ENCODE peak calls at places on chromosomes 6 and 20, in nine cellular contexts. One of them, this sample, is unnamed.

GRCh38 chr6:36436466-36436865 is 6.2 kb downstream of the PXT1 start:
- DNase-seq in ELF-1: no peak
- DNase-seq in kidney tubule cell: no peak
- DNase-seq in HFFc6: peak
- DNase-seq in iris pigment epithelial cell: peak
- DNase-seq in BE2C: no peak
- DNase-seq in activated gamma-delta T cell treated with anti-CD3 and anti-CD28 coated beads, Interleukin-2, amount 50 U/mL, for 16 hours: no peak
- DNase-seq in hippocampal formation: no peak
- DNase-seq in occipital lobe: no peak
- DNase-seq in this sample: no peak

GRCh38 chr6:12962529-12962928 is 246.0 kb downstream of the PHACTR1 start:
- DNase-seq in BE2C: no peak
- DNase-seq in ELF-1: no peak
- DNase-seq in iris pigment epithelial cell: no peak
- DNase-seq in HFFc6: no peak
- DNase-seq in activated gamma-delta T cell treated with anti-CD3 and anti-CD28 coated beads, Interleukin-2, amount 50 U/mL, for 16 hours: no peak
- DNase-seq in kidney tubule cell: no peak
- DNase-seq in occipital lobe: no peak
- DNase-seq in hippocampal formation: no peak
- DNase-seq in this sample: no peak

GRCh38 chr6:82025271-82025670 is 222.3 kb downstream of the IBTK start:
- DNase-seq in BE2C: no peak
- DNase-seq in hippocampal formation: no peak
- DNase-seq in iris pigment epithelial cell: peak
- DNase-seq in activated gamma-delta T cell treated with anti-CD3 and anti-CD28 coated beads, Interleukin-2, amount 50 U/mL, for 16 hours: no peak
- DNase-seq in ELF-1: no peak
- DNase-seq in kidney tubule cell: no peak
- DNase-seq in occipital lobe: no peak
- DNase-seq in HFFc6: peak
- DNase-seq in this sample: no peak

GRCh38 chr6:99364026-99364425 is 14.6 kb upstream of the FAXC start:
- DNase-seq in activated gamma-delta T cell treated with anti-CD3 and anti-CD28 coated beads, Interleukin-2, amount 50 U/mL, for 16 hours: no peak
- DNase-seq in kidney tubule cell: no peak
- DNase-seq in BE2C: no peak
- DNase-seq in iris pigment epithelial cell: no peak
- DNase-seq in ELF-1: no peak
- DNase-seq in hippocampal formation: no peak
- DNase-seq in HFFc6: no peak
- DNase-seq in occipital lobe: no peak
- DNase-seq in this sample: no peak

GRCh38 chr6:21556968-21557721 is 36.4 kb upstream of the SOX4 start:
- DNase-seq in iris pigment epithelial cell: peak
- DNase-seq in hippocampal formation: no peak
- DNase-seq in activated gamma-delta T cell treated with anti-CD3 and anti-CD28 coated beads, Interleukin-2, amount 50 U/mL, for 16 hours: no peak
- DNase-seq in kidney tubule cell: peak
- DNase-seq in HFFc6: no peak
- DNase-seq in occipital lobe: no peak
- DNase-seq in BE2C: no peak
- DNase-seq in ELF-1: no peak
- DNase-seq in this sample: no peak

GRCh38 chr6:133551436-133551835 is 310.3 kb downstream of the EYA4 start:
- DNase-seq in kidney tubule cell: no peak
- DNase-seq in HFFc6: peak
- DNase-seq in ELF-1: no peak
- DNase-seq in occipital lobe: no peak
- DNase-seq in hippocampal formation: no peak
- DNase-seq in BE2C: no peak
- DNase-seq in activated gamma-delta T cell treated with anti-CD3 and anti-CD28 coated beads, Interleukin-2, amount 50 U/mL, for 16 hours: no peak
- DNase-seq in iris pigment epithelial cell: peak
- DNase-seq in this sample: no peak

GRCh38 chr6:129954749-129955431 is 63.5 kb upstream of the L3MBTL3 start:
- DNase-seq in ELF-1: peak
- DNase-seq in BE2C: no peak
- DNase-seq in HFFc6: no peak
- DNase-seq in hippocampal formation: no peak
- DNase-seq in kidney tubule cell: no peak
- DNase-seq in activated gamma-delta T cell treated with anti-CD3 and anti-CD28 coated beads, Interleukin-2, amount 50 U/mL, for 16 hours: no peak
- DNase-seq in iris pigment epithelial cell: no peak
- DNase-seq in occipital lobe: no peak
- DNase-seq in this sample: no peak

GRCh38 chr20:48823960-48824497 is 3.8 kb downstream of the PREX1 start:
- DNase-seq in iris pigment epithelial cell: peak
- DNase-seq in activated gamma-delta T cell treated with anti-CD3 and anti-CD28 coated beads, Interleukin-2, amount 50 U/mL, for 16 hours: peak
- DNase-seq in ELF-1: no peak
- DNase-seq in occipital lobe: peak
- DNase-seq in HFFc6: peak
- DNase-seq in kidney tubule cell: peak
- DNase-seq in BE2C: no peak
- DNase-seq in hippocampal formation: peak
- DNase-seq in this sample: peak

GRCh38 chr6:96787846-96788580 is 49.3 kb downstream of the GPR63 start:
- DNase-seq in iris pigment epithelial cell: no peak
- DNase-seq in kidney tubule cell: no peak
- DNase-seq in hippocampal formation: no peak
- DNase-seq in ELF-1: no peak
- DNase-seq in occipital lobe: no peak
- DNase-seq in BE2C: no peak
- DNase-seq in HFFc6: no peak
- DNase-seq in activated gamma-delta T cell treated with anti-CD3 and anti-CD28 coated beads, Interleukin-2, amount 50 U/mL, for 16 hours: no peak
- DNase-seq in this sample: no peak

GRCh38 chr6:8180327-8181161 is 78.2 kb upstream of the EEF1E1 start:
- DNase-seq in kidney tubule cell: peak
- DNase-seq in iris pigment epithelial cell: peak
- DNase-seq in occipital lobe: no peak
- DNase-seq in activated gamma-delta T cell treated with anti-CD3 and anti-CD28 coated beads, Interleukin-2, amount 50 U/mL, for 16 hours: no peak
- DNase-seq in HFFc6: peak
- DNase-seq in ELF-1: peak
- DNase-seq in hippocampal formation: no peak
- DNase-seq in BE2C: no peak
- DNase-seq in this sample: no peak

GRCh38 chr6:125169058-125169457 is 15.5 kb downstream of the TPD52L1 start:
- DNase-seq in iris pigment epithelial cell: no peak
- DNase-seq in activated gamma-delta T cell treated with anti-CD3 and anti-CD28 coated beads, Interleukin-2, amount 50 U/mL, for 16 hours: no peak
- DNase-seq in hippocampal formation: no peak
- DNase-seq in occipital lobe: no peak
- DNase-seq in BE2C: no peak
- DNase-seq in HFFc6: peak
- DNase-seq in ELF-1: no peak
- DNase-seq in kidney tubule cell: no peak
- DNase-seq in this sample: no peak

GRCh38 chr6:112233864-112234263 is 20.5 kb downstream of the LAMA4 start:
- DNase-seq in HFFc6: peak
- DNase-seq in kidney tubule cell: no peak
- DNase-seq in ELF-1: no peak
- DNase-seq in hippocampal formation: no peak
- DNase-seq in occipital lobe: no peak
- DNase-seq in iris pigment epithelial cell: peak
- DNase-seq in activated gamma-delta T cell treated with anti-CD3 and anti-CD28 coated beads, Interleukin-2, amount 50 U/mL, for 16 hours: no peak
- DNase-seq in BE2C: no peak
- DNase-seq in this sample: no peak

GRCh38 chr6:20770776-20771175 is 236.5 kb downstream of the CDKAL1 start:
- DNase-seq in kidney tubule cell: no peak
- DNase-seq in activated gamma-delta T cell treated with anti-CD3 and anti-CD28 coated beads, Interleukin-2, amount 50 U/mL, for 16 hours: no peak
- DNase-seq in BE2C: no peak
- DNase-seq in ELF-1: no peak
- DNase-seq in HFFc6: no peak
- DNase-seq in occipital lobe: no peak
- DNase-seq in hippocampal formation: no peak
- DNase-seq in iris pigment epithelial cell: peak
- DNase-seq in this sample: no peak

GRCh38 chr6:111423055-111423633 is 59.9 kb downstream of the REV3L start:
- DNase-seq in occipital lobe: no peak
- DNase-seq in iris pigment epithelial cell: peak
- DNase-seq in BE2C: no peak
- DNase-seq in HFFc6: peak
- DNase-seq in hippocampal formation: no peak
- DNase-seq in ELF-1: no peak
- DNase-seq in activated gamma-delta T cell treated with anti-CD3 and anti-CD28 coated beads, Interleukin-2, amount 50 U/mL, for 16 hours: no peak
- DNase-seq in kidney tubule cell: peak
- DNase-seq in this sample: no peak

GRCh38 chr6:85754894-85755293 is 112.2 kb upstream of the SYNCRIP start:
- DNase-seq in activated gamma-delta T cell treated with anti-CD3 and anti-CD28 coated beads, Interleukin-2, amount 50 U/mL, for 16 hours: no peak
- DNase-seq in occipital lobe: no peak
- DNase-seq in iris pigment epithelial cell: no peak
- DNase-seq in HFFc6: no peak
- DNase-seq in hippocampal formation: no peak
- DNase-seq in BE2C: no peak
- DNase-seq in ELF-1: no peak
- DNase-seq in kidney tubule cell: no peak
- DNase-seq in this sample: no peak

GRCh38 chr20:4897600-4897999 is 103.7 kb downstream of the SLC23A2 start:
- DNase-seq in activated gamma-delta T cell treated with anti-CD3 and anti-CD28 coated beads, Interleukin-2, amount 50 U/mL, for 16 hours: no peak
- DNase-seq in kidney tubule cell: no peak
- DNase-seq in iris pigment epithelial cell: no peak
- DNase-seq in BE2C: no peak
- DNase-seq in occipital lobe: no peak
- DNase-seq in hippocampal formation: no peak
- DNase-seq in ELF-1: no peak
- DNase-seq in HFFc6: no peak
- DNase-seq in this sample: no peak

GRCh38 chr6:34656378-34657036 is 40.1 kb downstream of the ILRUN start:
- DNase-seq in HFFc6: peak
- DNase-seq in hippocampal formation: peak
- DNase-seq in kidney tubule cell: peak
- DNase-seq in BE2C: peak
- DNase-seq in iris pigment epithelial cell: peak
- DNase-seq in ELF-1: no peak
- DNase-seq in occipital lobe: no peak
- DNase-seq in activated gamma-delta T cell treated with anti-CD3 and anti-CD28 coated beads, Interleukin-2, amount 50 U/mL, for 16 hours: no peak
- DNase-seq in this sample: no peak

GRCh38 chr6:137919837-137920304 is 52.8 kb downstream of the TNFAIP3 start:
- DNase-seq in HFFc6: no peak
- DNase-seq in hippocampal formation: no peak
- DNase-seq in ELF-1: no peak
- DNase-seq in kidney tubule cell: no peak
- DNase-seq in activated gamma-delta T cell treated with anti-CD3 and anti-CD28 coated beads, Interleukin-2, amount 50 U/mL, for 16 hours: no peak
- DNase-seq in occipital lobe: no peak
- DNase-seq in BE2C: no peak
- DNase-seq in iris pigment epithelial cell: no peak
- DNase-seq in this sample: no peak

GRCh38 chr20:44615169-44615791 is 32.9 kb downstream of the PKIG start:
- DNase-seq in ELF-1: peak
- DNase-seq in occipital lobe: no peak
- DNase-seq in hippocampal formation: no peak
- DNase-seq in activated gamma-delta T cell treated with anti-CD3 and anti-CD28 coated beads, Interleukin-2, amount 50 U/mL, for 16 hours: no peak
- DNase-seq in BE2C: no peak
- DNase-seq in kidney tubule cell: peak
- DNase-seq in HFFc6: no peak
- DNase-seq in iris pigment epithelial cell: no peak
- DNase-seq in this sample: peak

GRCh38 chr6:64294034-64294433 is 658.4 kb downstream of the PHF3 start:
- DNase-seq in hippocampal formation: no peak
- DNase-seq in activated gamma-delta T cell treated with anti-CD3 and anti-CD28 coated beads, Interleukin-2, amount 50 U/mL, for 16 hours: no peak
- DNase-seq in BE2C: no peak
- DNase-seq in iris pigment epithelial cell: peak
- DNase-seq in kidney tubule cell: no peak
- DNase-seq in occipital lobe: no peak
- DNase-seq in HFFc6: no peak
- DNase-seq in ELF-1: no peak
- DNase-seq in this sample: no peak

GRCh38 chr20:47790032-47790965 is 5.0 kb upstream of the SULF2 start:
- DNase-seq in hippocampal formation: no peak
- DNase-seq in iris pigment epithelial cell: peak
- DNase-seq in BE2C: peak
- DNase-seq in HFFc6: no peak
- DNase-seq in ELF-1: no peak
- DNase-seq in activated gamma-delta T cell treated with anti-CD3 and anti-CD28 coated beads, Interleukin-2, amount 50 U/mL, for 16 hours: no peak
- DNase-seq in occipital lobe: no peak
- DNase-seq in kidney tubule cell: no peak
- DNase-seq in this sample: no peak

GRCh38 chr6:150395388-150396009 is 26.7 kb downstream of the IYD start:
- DNase-seq in kidney tubule cell: peak
- DNase-seq in occipital lobe: peak
- DNase-seq in ELF-1: peak
- DNase-seq in activated gamma-delta T cell treated with anti-CD3 and anti-CD28 coated beads, Interleukin-2, amount 50 U/mL, for 16 hours: no peak
- DNase-seq in iris pigment epithelial cell: peak
- DNase-seq in HFFc6: peak
- DNase-seq in hippocampal formation: peak
- DNase-seq in BE2C: peak
- DNase-seq in this sample: no peak

GRCh38 chr20:61260905-61261304 is 8.8 kb downstream of the CDH4 start:
- DNase-seq in BE2C: no peak
- DNase-seq in ELF-1: peak
- DNase-seq in hippocampal formation: no peak
- DNase-seq in HFFc6: no peak
- DNase-seq in occipital lobe: no peak
- DNase-seq in kidney tubule cell: peak
- DNase-seq in activated gamma-delta T cell treated with anti-CD3 and anti-CD28 coated beads, Interleukin-2, amount 50 U/mL, for 16 hours: no peak
- DNase-seq in iris pigment epithelial cell: no peak
- DNase-seq in this sample: no peak

GRCh38 chr6:5718231-5718947 is 288.3 kb downstream of the NRN1 start:
- DNase-seq in HFFc6: no peak
- DNase-seq in hippocampal formation: no peak
- DNase-seq in BE2C: no peak
- DNase-seq in occipital lobe: no peak
- DNase-seq in iris pigment epithelial cell: no peak
- DNase-seq in kidney tubule cell: no peak
- DNase-seq in ELF-1: no peak
- DNase-seq in activated gamma-delta T cell treated with anti-CD3 and anti-CD28 coated beads, Interleukin-2, amount 50 U/mL, for 16 hours: no peak
- DNase-seq in this sample: no peak

GRCh38 chr20:17505664-17506517 is 25.3 kb downstream of the BFSP1 start:
- DNase-seq in kidney tubule cell: no peak
- DNase-seq in iris pigment epithelial cell: peak
- DNase-seq in occipital lobe: no peak
- DNase-seq in HFFc6: peak
- DNase-seq in BE2C: no peak
- DNase-seq in hippocampal formation: no peak
- DNase-seq in activated gamma-delta T cell treated with anti-CD3 and anti-CD28 coated beads, Interleukin-2, amount 50 U/mL, for 16 hours: peak
- DNase-seq in ELF-1: no peak
- DNase-seq in this sample: peak

GRCh38 chr6:24740861-24741260 is 21.9 kb upstream of the C6orf62 start:
- DNase-seq in occipital lobe: no peak
- DNase-seq in activated gamma-delta T cell treated with anti-CD3 and anti-CD28 coated beads, Interleukin-2, amount 50 U/mL, for 16 hours: no peak
- DNase-seq in HFFc6: peak
- DNase-seq in kidney tubule cell: peak
- DNase-seq in hippocampal formation: no peak
- DNase-seq in ELF-1: no peak
- DNase-seq in iris pigment epithelial cell: peak
- DNase-seq in BE2C: no peak
- DNase-seq in this sample: no peak

GRCh38 chr20:63863798-63864544 is 1.1 kb upstream of the TPD52L2 start:
- DNase-seq in iris pigment epithelial cell: peak
- DNase-seq in HFFc6: peak
- DNase-seq in hippocampal formation: peak
- DNase-seq in occipital lobe: peak
- DNase-seq in activated gamma-delta T cell treated with anti-CD3 and anti-CD28 coated beads, Interleukin-2, amount 50 U/mL, for 16 hours: peak
- DNase-seq in BE2C: peak
- DNase-seq in kidney tubule cell: peak
- DNase-seq in ELF-1: peak
- DNase-seq in this sample: peak

GRCh38 chr6:157229733-157230132 is 93.6 kb downstream of the TMEM242 start:
- DNase-seq in hippocampal formation: no peak
- DNase-seq in iris pigment epithelial cell: no peak
- DNase-seq in BE2C: no peak
- DNase-seq in HFFc6: no peak
- DNase-seq in occipital lobe: no peak
- DNase-seq in ELF-1: peak
- DNase-seq in activated gamma-delta T cell treated with anti-CD3 and anti-CD28 coated beads, Interleukin-2, amount 50 U/mL, for 16 hours: no peak
- DNase-seq in kidney tubule cell: no peak
- DNase-seq in this sample: no peak

GRCh38 chr6:47256361-47256760 is 53.3 kb downstream of the TNFRSF21 start:
- DNase-seq in activated gamma-delta T cell treated with anti-CD3 and anti-CD28 coated beads, Interleukin-2, amount 50 U/mL, for 16 hours: no peak
- DNase-seq in ELF-1: no peak
- DNase-seq in occipital lobe: no peak
- DNase-seq in hippocampal formation: no peak
- DNase-seq in BE2C: no peak
- DNase-seq in kidney tubule cell: no peak
- DNase-seq in iris pigment epithelial cell: peak
- DNase-seq in HFFc6: peak
- DNase-seq in this sample: no peak

GRCh38 chr6:90701146-90701781 is 114.4 kb upstream of the MAP3K7 start:
- DNase-seq in ELF-1: peak
- DNase-seq in iris pigment epithelial cell: no peak
- DNase-seq in hippocampal formation: no peak
- DNase-seq in occipital lobe: no peak
- DNase-seq in HFFc6: no peak
- DNase-seq in kidney tubule cell: no peak
- DNase-seq in activated gamma-delta T cell treated with anti-CD3 and anti-CD28 coated beads, Interleukin-2, amount 50 U/mL, for 16 hours: no peak
- DNase-seq in BE2C: no peak
- DNase-seq in this sample: no peak

GRCh38 chr6:81023007-81023582 is 729.4 kb downstream of the TENT5A start:
- DNase-seq in kidney tubule cell: no peak
- DNase-seq in hippocampal formation: no peak
- DNase-seq in occipital lobe: no peak
- DNase-seq in BE2C: no peak
- DNase-seq in HFFc6: no peak
- DNase-seq in ELF-1: no peak
- DNase-seq in iris pigment epithelial cell: no peak
- DNase-seq in activated gamma-delta T cell treated with anti-CD3 and anti-CD28 coated beads, Interleukin-2, amount 50 U/mL, for 16 hours: no peak
- DNase-seq in this sample: no peak

This sample was measured in natural killer cell treated with Interleukin-12 subunit alpha and Interleukin-12 subunit beta and Interleukin-15 and Interleukin-18, amount 100 ng/mL, for 72 hours.